ENCODE peak calls at places on chromosomes 11 and 22, in five cellular contexts. H, J, Z, T and O are unnamed samples.

GRCh38 chr11:78784321-78785061 is 209.8 kb upstream of the NARS2 start:
- DNase-seq in H (no peak), J (no peak), Z (no peak), T (no peak), O (no peak)

GRCh38 chr11:282630-283360 is 4.6 kb downstream of the NLRP6 start:
- DNase-seq in H (no peak), J (no peak), Z (no peak), T (no peak), O (no peak)

GRCh38 chr11:133947298-133947905 is 9.4 kb downstream of the IGSF9B start:
- DNase-seq in H (peak), J (peak), Z (no peak), T (peak), O (no peak)

GRCh38 chr22:23150762-23151161 is 5.5 kb downstream of the RAB36 start:
- DNase-seq in H (no peak), J (no peak), Z (no peak), T (no peak), O (no peak)

GRCh38 chr11:17743026-17743807 is 8.6 kb downstream of the KCNC1 start:
- DNase-seq in H (no peak), J (no peak), Z (no peak), T (no peak), O (no peak)

GRCh38 chr11:123707606-123708205 is 33.8 kb downstream of the ZNF202 start:
- DNase-seq in H (peak), J (peak), Z (peak), T (peak), O (peak)

GRCh38 chr11:40029406-40029805 is 1430.0 kb downstream of the LRRC4C start:
- DNase-seq in H (no peak), J (no peak), Z (no peak), T (no peak), O (no peak)

GRCh38 chr22:47296405-47297260 is 534.2 kb downstream of the TBC1D22A start:
- DNase-seq in H (no peak), J (no peak), Z (no peak), T (no peak), O (no peak)

GRCh38 chr11:134538793-134539192 is 126.8 kb upstream of the B3GAT1 start:
- DNase-seq in H (no peak), J (no peak), Z (no peak), T (no peak), O (no peak)

GRCh38 chr22:49765951-49766350 is 61.7 kb downstream of the BRD1 start:
- DNase-seq in H (no peak), J (no peak), Z (no peak), T (no peak), O (no peak)

GRCh38 chr11:70180906-70181305 is 22.2 kb upstream of the FADD start:
- DNase-seq in H (no peak), J (no peak), Z (no peak), T (no peak), O (no peak)

GRCh38 chr11:93054279-93054678 is 84.8 kb downstream of the MTNR1B start:
- DNase-seq in H (no peak), J (no peak), Z (no peak), T (no peak), O (no peak)

GRCh38 chr22:19784396-19785175 is 24.0 kb downstream of the TBX1 start:
- DNase-seq in H (no peak), J (no peak), Z (no peak), T (no peak), O (no peak)

GRCh38 chr11:70581991-70582885 is 183.9 kb downstream of the CTTN start:
- DNase-seq in H (no peak), J (no peak), Z (no peak), T (no peak), O (no peak)

GRCh38 chr11:128908391-128909246 is 17.5 kb downstream of the KCNJ5 start:
- DNase-seq in H (peak), J (no peak), Z (no peak), T (peak), O (peak)

GRCh38 chr22:30424471-30425326 is 869 bp upstream of the MTFP1 start:
- DNase-seq in H (peak), J (peak), Z (peak), T (peak), O (peak)

GRCh38 chr22:43017525-43018290 is 2.8 kb upstream of the PACSIN2 start:
- DNase-seq in H (no peak), J (no peak), Z (no peak), T (no peak), O (no peak)

GRCh38 chr11:14894657-14895598 is 2.9 kb upstream of the CYP2R1 start:
- DNase-seq in H (no peak), J (no peak), Z (no peak), T (no peak), O (no peak)

GRCh38 chr22:17891427-17892167 is 117.3 kb upstream of the BID start:
- DNase-seq in H (peak), J (peak), Z (peak), T (no peak), O (no peak)

GRCh38 chr11:128467610-128468041 is 119.7 kb downstream of the ETS1 start:
- DNase-seq in H (peak), J (no peak), Z (no peak), T (peak), O (peak)

GRCh38 chr11:114304969-114305368 is 8.8 kb downstream of the NNMT start:
- DNase-seq in H (no peak), J (no peak), Z (no peak), T (no peak), O (no peak)